ENCODE peak calls at places on chromosomes 3 and 15, in five cellular contexts. T, L, Y, S and F are unnamed samples.

GRCh38 chr3:2921903-2922302 is 188.3 kb downstream of the IL5RA start:
- DNase-seq in T (no peak), L (no peak), Y (no peak), S (no peak), F (peak)

GRCh38 chr3:153547984-153548383 is 386.0 kb downstream of the RAP2B start:
- DNase-seq in T (no peak), L (no peak), Y (no peak), S (no peak), F (no peak)

GRCh38 chr15:77608774-77609173 is 23.9 kb downstream of the LINGO1 start:
- DNase-seq in T (no peak), L (no peak), Y (no peak), S (no peak), F (peak)

GRCh38 chr15:74200394-74200793 is 2.2 kb downstream of the STRA6 start:
- DNase-seq in T (no peak), L (peak), Y (peak), S (peak), F (no peak)

GRCh38 chr3:191300422-191300821 is 28.8 kb upstream of the CCDC50 start:
- DNase-seq in T (no peak), L (no peak), Y (no peak), S (no peak), F (no peak)

GRCh38 chr3:128435058-128435457 is 31.6 kb downstream of the DNAJB8 start:
- DNase-seq in T (no peak), L (no peak), Y (no peak), S (no peak), F (no peak)

GRCh38 chr3:124467980-124468902 is 262.0 kb upstream of the UMPS start:
- DNase-seq in T (peak), L (no peak), Y (no peak), S (peak), F (peak)

GRCh38 chr3:128081846-128082245 is 29.6 kb downstream of the SEC61A1 start:
- DNase-seq in T (no peak), L (no peak), Y (peak), S (peak), F (no peak)

GRCh38 chr3:87625911-87626310 is 349.5 kb upstream of the POU1F1 start:
- DNase-seq in T (no peak), L (no peak), Y (no peak), S (no peak), F (no peak)

GRCh38 chr15:78626611-78627010 is 5.8 kb upstream of the CHRNA3 start:
- DNase-seq in T (no peak), L (no peak), Y (no peak), S (peak), F (no peak)

GRCh38 chr3:30299674-30300423 is 306.6 kb upstream of the TGFBR2 start:
- DNase-seq in T (no peak), L (no peak), Y (no peak), S (no peak), F (no peak)

GRCh38 chr3:39146083-39146501 is 7.3 kb downstream of the CSRNP1 start:
- DNase-seq in T (no peak), L (no peak), Y (peak), S (peak), F (no peak)

GRCh38 chr3:32719335-32719734 is 34.3 kb downstream of the CNOT10 start:
- DNase-seq in T (no peak), L (no peak), Y (no peak), S (no peak), F (no peak)

GRCh38 chr15:81642451-81642990 is 268.5 kb upstream of the TMC3 start:
- DNase-seq in T (no peak), L (no peak), Y (no peak), S (no peak), F (no peak)

GRCh38 chr3:13016083-13016725 is 57.0 kb downstream of the IQSEC1 start:
- DNase-seq in T (no peak), L (no peak), Y (peak), S (peak), F (peak)
- TF ChIP-seq POLR2A in T (no peak), L (peak), Y (no peak), S (peak), F (peak)

GRCh38 chr3:15332405-15333098 is at the start of gene SH3BP5:
- DNase-seq in T (peak), L (peak), Y (peak), S (peak), F (peak)
- TF ChIP-seq POLR2A in T (peak), L (peak), Y (no peak), S (peak), F (no peak)

GRCh38 chr3:134373278-134373941 is 837 bp downstream of the AMOTL2 start:
- DNase-seq in T (peak), L (peak), Y (peak), S (peak), F (no peak)
- TF ChIP-seq POLR2A in T (peak), L (peak), Y (no peak), S (peak), F (no peak)

GRCh38 chr3:42801048-42801620 is 3.2 kb downstream of the HIGD1A start:
- DNase-seq in T (no peak), L (no peak), Y (no peak), S (no peak), F (no peak)
- TF ChIP-seq POLR2A in T (no peak), L (no peak), Y (no peak), S (no peak), F (no peak)

GRCh38 chr15:66841953-66842681 is 140.1 kb downstream of the SMAD6 start:
- DNase-seq in T (peak), L (peak), Y (peak), S (peak), F (peak)
- TF ChIP-seq POLR2A in T (peak), L (peak), Y (no peak), S (peak), F (no peak)

DNA sequence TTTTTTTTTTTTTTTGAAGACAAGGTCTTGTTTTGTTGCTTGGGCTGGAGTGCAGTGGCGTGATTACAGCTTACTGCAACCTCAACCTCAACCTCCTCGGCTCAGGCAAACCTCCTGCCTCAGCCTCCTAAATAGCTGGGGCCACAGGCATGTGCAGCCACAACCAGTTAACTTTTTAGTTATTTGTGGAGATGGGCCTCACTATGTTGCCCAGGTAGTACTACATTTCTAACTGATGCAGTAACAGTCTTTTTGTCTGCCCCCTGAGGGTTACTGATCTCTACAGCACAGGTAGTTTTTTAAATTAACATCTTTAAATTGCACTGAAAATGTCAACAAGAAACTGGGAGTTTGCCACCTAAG is 3.4 kb upstream of the LMLN start:
- DNase-seq in T (no peak), L (no peak), Y (no peak), S (no peak), F (no peak)
- TF ChIP-seq POLR2A in T (no peak), L (no peak), Y (no peak), S (no peak), F (no peak)

GRCh38 chr15:66598095-66598815 is 32.5 kb upstream of the LCTL start:
- DNase-seq in T (no peak), L (no peak), Y (no peak), S (no peak), F (no peak)

GRCh38 chr15:66603301-66604179 is 37.7 kb upstream of the LCTL start:
- DNase-seq in T (peak), L (no peak), Y (peak), S (peak), F (peak)

GRCh38 chr15:66600240-66600627 is 34.4 kb upstream of the LCTL start:
- DNase-seq in T (no peak), L (no peak), Y (no peak), S (no peak), F (no peak)

GRCh38 chr15:66599536-66600239 is 33.9 kb upstream of the LCTL start:
- DNase-seq in T (no peak), L (no peak), Y (no peak), S (no peak), F (no peak)

GRCh38 chr15:66601521-66601920 is 35.7 kb upstream of the LCTL start:
- DNase-seq in T (no peak), L (no peak), Y (no peak), S (no peak), F (peak)
- TF ChIP-seq POLR2A in T (no peak), L (no peak), Y (no peak), S (no peak), F (no peak)

GRCh38 chr3:141373232-141373631 is 4.9 kb downstream of the ZBTB38 start:
- DNase-seq in T (no peak), L (no peak), Y (no peak), S (no peak), F (no peak)

GRCh38 chr3:141378556-141378955 is 10.3 kb downstream of the ZBTB38 start:
- DNase-seq in T (no peak), L (no peak), Y (no peak), S (no peak), F (no peak)

GRCh38 chr3:141373768-141374526 is 5.6 kb downstream of the ZBTB38 start:
- DNase-seq in T (peak), L (no peak), Y (no peak), S (no peak), F (no peak)

GRCh38 chr3:141377377-141377776 is 9.1 kb downstream of the ZBTB38 start:
- DNase-seq in T (no peak), L (no peak), Y (no peak), S (no peak), F (no peak)

GRCh38 chr3:141375381-141376301 is 7.3 kb downstream of the ZBTB38 start:
- DNase-seq in T (no peak), L (no peak), Y (no peak), S (no peak), F (no peak)
- TF ChIP-seq POLR2A in T (no peak), L (no peak), Y (no peak), S (no peak), F (no peak)

GRCh38 chr15:50148362-50148963 is 29.4 kb upstream of the ATP8B4 start:
- DNase-seq in T (no peak), L (no peak), Y (no peak), S (no peak), F (peak)

GRCh38 chr15:50144342-50145120 is 25.5 kb upstream of the ATP8B4 start:
- DNase-seq in T (no peak), L (no peak), Y (no peak), S (no peak), F (no peak)

GRCh38 chr15:50145451-50145872 is 26.4 kb upstream of the ATP8B4 start:
- DNase-seq in T (no peak), L (no peak), Y (no peak), S (no peak), F (peak)

GRCh38 chr15:50149090-50149489 is 30.1 kb upstream of the ATP8B4 start:
- DNase-seq in T (no peak), L (no peak), Y (no peak), S (no peak), F (peak)

GRCh38 chr15:50146661-50147060 is 27.6 kb upstream of the ATP8B4 start:
- DNase-seq in T (no peak), L (no peak), Y (no peak), S (no peak), F (no peak)
- TF ChIP-seq POLR2A in T (no peak), L (no peak), Y (no peak), S (no peak), F (no peak)

DNA sequence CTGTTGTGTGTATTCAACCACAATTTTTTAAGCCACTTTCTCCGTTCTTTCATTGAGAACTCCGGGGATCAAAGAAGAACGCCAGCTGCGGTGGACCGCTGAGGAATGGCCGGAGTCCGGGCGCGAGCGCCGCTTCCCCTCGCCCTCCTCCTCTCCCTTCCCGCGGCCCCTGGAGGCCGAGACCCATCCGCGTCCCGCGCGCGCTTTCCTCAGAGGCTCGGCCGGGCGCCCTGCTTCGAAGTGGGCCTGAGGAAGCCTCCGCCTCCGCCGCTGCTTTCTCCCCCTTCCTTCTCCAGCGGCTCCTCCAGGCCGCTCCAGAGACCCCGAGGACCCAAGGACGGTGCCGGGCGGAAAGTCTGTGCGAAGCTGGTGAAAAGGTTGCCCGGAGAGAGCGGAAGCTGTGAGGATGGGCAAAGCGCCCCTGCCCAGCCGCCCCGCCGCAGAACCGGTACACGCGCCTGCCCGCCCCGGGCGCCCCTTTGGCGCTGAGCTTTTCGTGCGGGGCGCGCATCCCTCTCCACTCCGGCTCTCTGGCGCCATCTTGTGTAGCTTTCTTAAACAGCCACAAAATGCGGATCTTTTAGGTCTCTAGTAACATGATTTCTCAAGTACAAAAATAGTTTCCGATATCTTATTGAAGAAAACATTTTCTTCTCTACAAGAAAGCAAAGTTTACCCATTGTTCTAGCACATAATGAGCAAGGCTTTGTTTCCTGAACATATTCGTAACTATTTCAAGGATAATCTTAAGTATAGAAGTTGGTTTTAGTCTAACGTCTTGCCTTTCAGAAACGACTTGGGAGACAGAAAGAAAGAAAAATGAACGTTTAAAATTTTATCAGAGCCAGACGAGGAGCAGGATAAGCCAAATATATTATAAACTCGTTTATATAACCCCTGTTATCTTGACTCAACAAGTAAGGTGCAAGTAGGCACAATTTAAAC is 59.2 kb upstream of the FAM174B start:
- DNase-seq in T (peak), L (peak), Y (peak), S (peak), F (peak)
- TF ChIP-seq POLR2A in T (no peak), L (no peak), Y (peak), S (no peak), F (no peak)